ENCODE peak calls at places on chromosomes 3 and 15, in six cellular contexts. K, N, L, D, O and U are unnamed samples.

GRCh38 chr15:66603301-66604179 is 37.7 kb upstream of the LCTL start:
- DNase-seq in D (peak; percentile 86), L (peak; percentile 84), O (peak; percentile 29), K (no peak), N (no peak), U (peak; percentile 86)

GRCh38 chr15:40011303-40011702 is 27.7 kb downstream of the SRP14 start:
- DNase-seq in L (no peak), O (no peak), D (no peak), K (no peak), N (no peak), U (no peak)

GRCh38 chr15:43100971-43101370 is 4.9 kb downstream of the UBR1 start:
- DNase-seq in L (no peak), K (no peak), D (no peak), N (no peak), O (no peak), U (no peak)

GRCh38 chr3:111080357-111080937 is 8.8 kb downstream of the NECTIN3 start:
- DNase-seq in O (no peak), L (no peak), N (no peak), D (peak; percentile 39), K (peak; percentile 68), U (no peak)

GRCh38 chr3:13790376-13791219 is 89.3 kb downstream of the WNT7A start:
- DNase-seq in D (no peak), O (no peak), N (no peak), L (no peak), K (no peak), U (no peak)

GRCh38 chr3:193885832-193886231 is 250.1 kb upstream of the HES1 start:
- DNase-seq in L (no peak), N (no peak), K (no peak), O (no peak), D (no peak), U (no peak)

GRCh38 chr3:141840737-141841544 is 35.5 kb upstream of the ATP1B3 start:
- DNase-seq in L (no peak), O (no peak), K (no peak), N (no peak), D (no peak), U (no peak)

GRCh38 chr15:39918688-39919385 is 1.2 kb downstream of the GPR176 start:
- DNase-seq in L (no peak), D (no peak), O (no peak), N (peak; percentile 89), K (no peak), U (no peak)

GRCh38 chr3:16338124-16338523 is 73.1 kb downstream of the OXNAD1 start:
- DNase-seq in O (no peak), D (no peak), L (no peak), K (no peak), N (no peak), U (no peak)

GRCh38 chr3:18466136-18466535 is 41.0 kb upstream of the SATB1 start:
- DNase-seq in K (no peak), O (no peak), L (no peak), D (no peak), N (no peak), U (no peak)

GRCh38 chr15:51132384-51133139 is 37.9 kb upstream of the TNFAIP8L3 start:
- DNase-seq in D (peak; percentile 55), O (no peak), K (peak; percentile 27), L (peak; percentile 61), N (peak; percentile 96), U (peak; percentile 51)

GRCh38 chr15:101059381-101060341 is 140.5 kb downstream of the LRRK1 start:
- DNase-seq in N (no peak), L (no peak), D (no peak), O (no peak), K (no peak), U (no peak)

GRCh38 chr3:46122046-46122445 is 86.1 kb downstream of the CCR1 start:
- DNase-seq in K (no peak), O (no peak), L (no peak), D (no peak), N (no peak), U (no peak)

GRCh38 chr3:121155023-121155422 is 247.0 kb downstream of the STXBP5L start:
- DNase-seq in L (no peak), D (no peak), K (no peak), N (no peak), O (no peak), U (no peak)

GRCh38 chr15:25674948-25675347 is 188.2 kb downstream of the ATP10A start:
- DNase-seq in K (peak; percentile 22), N (no peak), L (no peak), O (no peak), D (no peak), U (no peak)